ENCODE peak calls at places on chromosome 18, in four cellular contexts. H is K562, Y is right lobe of liver, F is GM12878. V is an unnamed sample.

GRCh38 chr18:27704721-27705361 is 472.1 kb downstream of the CDH2 start:
- DNase-seq in H (no peak), Y (no peak), F (no peak), V (no peak)

GRCh38 chr18:5628512-5629255 is 84.9 kb upstream of the EPB41L3 start:
- DNase-seq in H (no peak), Y (peak; percentile 54), F (no peak), V (peak; percentile 57)

GRCh38 chr18:23574611-23575308 is 11.5 kb downstream of the NPC1 start:
- DNase-seq in H (no peak), Y (no peak), F (no peak), V (no peak)

GRCh38 chr18:370753-371615 is 103.1 kb upstream of the THOC1 start:
- DNase-seq in H (no peak), Y (no peak), F (no peak), V (no peak)

GRCh38 chr18:61942072-61942471 is 49.3 kb upstream of the RNF152 start:
- DNase-seq in H (no peak), Y (no peak), F (no peak), V (no peak)

GRCh38 chr18:6476880-6477279 is 62.2 kb upstream of the L3MBTL4 start:
- DNase-seq in H (no peak), Y (no peak), F (no peak), V (no peak)

GRCh38 chr18:73407506-73407905 is 539.7 kb upstream of the NETO1 start:
- DNase-seq in H (no peak), Y (no peak), F (no peak), V (no peak)

GRCh38 chr18:42807852-42808251 is 307.6 kb downstream of the RIT2 start:
- DNase-seq in H (no peak), Y (no peak), F (no peak), V (peak; percentile 28)

GRCh38 chr18:3867252-3867651 is 417.3 kb downstream of the TGIF1 start:
- DNase-seq in H (no peak), Y (no peak), F (no peak), V (no peak)

GRCh38 chr18:3554091-3554601 is 104.2 kb downstream of the TGIF1 start:
- DNase-seq in H (no peak), Y (no peak), F (no peak), V (no peak)

GRCh38 chr18:43279015-43279758 is 1.9 kb upstream of the SYT4 start:
- DNase-seq in H (no peak), Y (no peak), F (no peak), V (peak; percentile 65)

GRCh38 chr18:59885579-59886163 is 14.1 kb upstream of the PMAIP1 start:
- DNase-seq in H (no peak), Y (no peak), F (peak; percentile 78), V (no peak)

GRCh38 chr18:11849845-11850747 is 1.1 kb upstream of the CHMP1B start:
- DNase-seq in H (peak; percentile 42), Y (peak; percentile 79), F (no peak), V (peak; percentile 17)

GRCh38 chr18:25672490-25672889 is 320.5 kb upstream of the ZNF521 start:
- DNase-seq in H (no peak), Y (no peak), F (no peak), V (no peak)

GRCh38 chr18:48805826-48806535 is 144.8 kb downstream of the SMAD7 start:
- DNase-seq in H (no peak), Y (peak; percentile 2), F (no peak), V (no peak)

GRCh38 chr18:67599277-67599676 is 82.8 kb upstream of the DSEL start:
- DNase-seq in H (no peak), Y (no peak), F (no peak), V (no peak)

GRCh38 chr18:48950536-48951447 is at the start of gene SMAD7:
- DNase-seq in H (peak; percentile 23), Y (no peak), F (no peak), V (no peak)

GRCh38 chr18:23137093-23137640 is 1.9 kb downstream of the CABLES1 start:
- DNase-seq in H (no peak), Y (no peak), F (no peak), V (peak; percentile 30)

GRCh38 chr18:267380-267687 is 513 bp downstream of the THOC1 start:
- DNase-seq in H (no peak), Y (no peak), F (no peak), V (no peak)

GRCh38 chr18:8816805-8817204 is 111.4 kb downstream of the MTCL1 start:
- DNase-seq in H (no peak), Y (no peak), F (no peak), V (no peak)

GRCh38 chr18:49588971-49589370 is 27.1 kb downstream of the LIPG start:
- DNase-seq in H (no peak), Y (no peak), F (no peak), V (no peak)

GRCh38 chr18:9653390-9653789 is 39.0 kb upstream of the PPP4R1 start:
- DNase-seq in H (no peak), Y (peak; percentile 88), F (no peak), V (no peak)

DNA sequence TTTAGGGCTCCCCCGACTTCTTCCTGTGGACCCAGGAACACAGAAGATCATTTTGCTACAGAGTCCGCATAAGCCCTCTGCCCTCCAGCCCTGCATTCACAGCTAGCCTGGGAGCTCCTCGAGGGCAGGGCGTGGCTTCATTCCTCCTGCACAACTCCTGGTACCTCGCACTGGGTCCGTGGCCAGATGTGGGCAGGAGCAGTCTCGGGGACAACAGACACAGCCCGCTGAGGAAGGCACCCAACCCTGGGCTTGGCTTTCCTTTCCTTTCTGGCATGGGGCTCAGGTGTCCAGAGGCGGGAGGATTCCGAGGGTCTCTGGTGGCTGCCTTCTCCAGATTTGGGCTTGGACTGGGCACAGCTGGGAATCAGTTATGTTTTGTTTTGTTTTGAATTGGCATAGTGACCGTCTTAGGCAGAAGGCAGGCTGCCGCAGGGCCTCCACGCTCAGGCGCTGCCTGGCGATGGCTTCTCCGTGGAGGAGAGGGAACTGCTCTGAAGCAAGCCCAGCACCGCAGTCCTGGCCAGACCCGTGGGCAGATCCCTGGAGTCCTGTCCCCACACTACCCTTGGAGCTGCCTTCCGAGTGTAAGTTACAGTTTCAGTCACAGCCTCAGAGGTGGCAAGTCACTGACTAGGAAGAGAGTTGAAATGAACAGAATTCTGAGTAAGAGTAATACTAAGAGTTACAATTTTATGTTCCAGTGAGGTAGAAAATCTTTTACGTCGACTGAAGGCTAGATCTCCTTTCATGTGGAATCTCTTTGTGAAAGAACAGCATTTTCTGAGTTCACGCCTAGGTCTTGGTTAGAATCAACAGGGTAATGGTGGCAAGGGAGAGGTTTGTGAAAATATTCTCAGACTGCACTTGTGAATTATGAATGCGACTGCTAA is 47.9 kb downstream of the LDLRAD4 start:
- DNase-seq in H (no peak), Y (no peak), F (no peak), V (no peak)
- H3K4me3 ChIP-seq in H (no peak overlapping the region), Y (no peak overlapping the region), F (no peak overlapping the region), V (no peak overlapping the region)

GRCh38 chr18:55735199-55735855 is 147.3 kb upstream of the TCF4 start:
- DNase-seq in H (no peak), Y (no peak), F (no peak), V (no peak)
- H3K36me3 ChIP-seq in H (no peaks in the 10 kb centered on the region), Y (no peaks in the 10 kb centered on the region), F (no peaks in the 10 kb centered on the region), V (no peaks in the 10 kb centered on the region)

DNA sequence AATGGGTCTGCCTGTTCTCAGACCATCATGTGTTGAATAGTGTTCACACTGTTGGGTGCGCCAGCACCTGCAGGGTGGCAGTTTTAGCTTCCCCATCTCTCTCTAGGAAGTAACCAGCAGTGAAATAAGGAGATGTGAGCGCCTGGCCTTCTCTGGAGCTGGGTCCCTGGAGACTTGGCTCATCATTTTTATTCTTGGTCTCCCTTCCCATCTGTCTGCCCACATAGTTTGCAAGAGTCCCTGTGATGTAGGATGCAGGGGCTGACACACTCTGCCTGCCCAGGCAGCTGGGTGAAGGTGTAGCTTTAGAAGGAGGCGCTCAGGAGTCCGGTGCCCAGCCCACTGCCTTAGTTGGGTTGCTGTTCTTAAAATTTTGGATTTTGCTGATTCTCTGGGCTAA is 172.2 kb downstream of the LDLRAD4 start:
- DNase-seq in H (no peak), Y (no peak), F (no peak), V (no peak)
- H3K4me3 ChIP-seq in H (no peak overlapping the region), Y (no peak overlapping the region), F (no peak overlapping the region), V (no peak overlapping the region)

GRCh38 chr18:77090546-77091200 is 41.9 kb downstream of the MBP start:
- DNase-seq in H (no peak), Y (no peak), F (no peak), V (no peak)
- H3K36me3 ChIP-seq in H (no peaks in the 10 kb centered on the region), Y (no peaks in the 10 kb centered on the region), F (peaks cover 21% of the 10 kb centered on the region), V (no peaks in the 10 kb centered on the region)

GRCh38 chr18:58195278-58195721 is 151.3 kb downstream of the NEDD4L start:
- DNase-seq in H (no peak), Y (peak; percentile 63), F (no peak), V (no peak)
- H3K4me3 ChIP-seq in H (no peak overlapping the region), Y (no peak overlapping the region), F (peak overlapping the region; percentile 64), V (no peak overlapping the region)

DNA sequence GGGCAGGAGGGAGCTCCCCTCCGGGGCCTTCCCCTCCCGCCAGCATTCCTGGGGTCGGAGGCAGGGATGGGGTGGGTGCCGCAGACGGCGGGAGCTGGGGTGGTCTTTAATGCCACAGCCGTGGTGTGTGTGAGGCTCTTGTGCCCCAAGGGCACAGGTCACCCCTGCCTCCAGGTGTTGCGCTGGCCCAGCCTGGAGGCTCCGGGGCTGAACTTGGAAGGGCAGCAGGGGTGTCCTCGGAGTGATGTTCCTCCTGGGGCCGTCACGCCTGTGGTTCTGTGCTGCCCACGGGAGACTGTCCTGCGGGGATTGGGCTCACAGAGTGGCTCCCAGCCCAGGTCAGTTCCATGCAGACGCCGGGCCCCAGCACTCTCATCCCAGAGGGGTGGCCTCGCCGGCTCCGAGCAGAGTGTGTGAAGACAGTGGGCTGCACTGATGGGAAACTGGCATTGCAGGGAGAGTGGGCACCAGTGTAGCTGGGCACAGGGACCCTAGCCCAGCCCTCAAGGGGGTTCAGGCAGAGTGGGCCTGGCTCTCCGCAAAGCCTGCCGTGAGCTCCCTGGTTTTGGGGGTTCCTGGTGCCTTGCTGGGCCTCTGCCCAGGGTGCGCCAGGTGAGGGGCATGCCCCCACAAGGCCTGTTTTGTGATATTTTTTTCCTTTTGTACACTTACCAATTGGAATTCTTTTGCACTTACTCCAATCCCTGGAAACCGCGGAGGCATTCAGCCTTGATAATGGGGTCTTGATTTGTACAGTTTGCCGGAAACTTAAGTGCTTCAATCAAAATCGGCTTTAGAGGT is 56.7 kb downstream of the NFATC1 start:
- DNase-seq in H (no peak), Y (no peak), F (no peak), V (no peak)
- H3K36me3 ChIP-seq in H (peaks cover 20% of the 10 kb centered on the region), Y (no peaks in the 10 kb centered on the region), F (peaks cover 8% of the 10 kb centered on the region), V (peaks cover 24% of the 10 kb centered on the region)

GRCh38 chr18:63480892-63481291 is 4.1 kb downstream of the SERPINB5 start:
- DNase-seq in H (no peak), Y (no peak), F (no peak), V (no peak)

GRCh38 chr18:63476666-63477065 is at the start of gene SERPINB5:
- DNase-seq in H (no peak), Y (no peak), F (no peak), V (no peak)

GRCh38 chr18:63477972-63478371 is 1.2 kb downstream of the SERPINB5 start:
- DNase-seq in H (no peak), Y (no peak), F (no peak), V (no peak)

GRCh38 chr18:63480476-63480875 is 3.7 kb downstream of the SERPINB5 start:
- DNase-seq in H (no peak), Y (no peak), F (no peak), V (no peak)

DNA sequence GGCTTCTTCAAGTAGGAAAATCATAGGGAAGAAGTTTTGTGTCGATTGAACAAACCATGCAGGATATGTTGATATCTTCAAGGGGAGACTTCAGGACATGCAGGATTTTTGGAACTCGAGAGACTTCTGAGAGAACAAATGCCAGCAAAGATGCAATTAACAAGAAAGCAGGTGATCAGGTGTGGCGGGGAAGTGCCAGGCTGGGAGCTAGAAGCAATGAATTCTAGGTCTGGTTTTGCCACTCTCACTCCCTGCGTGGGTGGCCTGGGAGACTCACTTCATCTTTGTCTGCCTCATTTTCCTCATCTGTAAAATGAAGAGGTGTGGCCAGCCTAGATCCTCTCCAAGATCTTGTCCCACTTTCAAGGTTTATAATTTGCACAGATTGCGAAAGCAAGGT is 3.1 kb downstream of the SERPINB5 start:
- DNase-seq in H (no peak), Y (no peak), F (no peak), V (no peak)
- H3K4me3 ChIP-seq in H (no peak overlapping the region), Y (no peak overlapping the region), F (no peak overlapping the region), V (no peak overlapping the region)